ENCODE peak calls at places on chromosome 22, in six cellular contexts. Z is cardiac fibroblast, K is Caco-2, W is cardiac muscle cell, X is SJSA1, Q is heart right ventricle. I is an unnamed sample.

GRCh38 chr22:47586038-47586437 is 823.6 kb downstream of the TBC1D22A start:
- DNase-seq in W (no peak), Z (no peak), X (no peak), K (no peak), Q (no peak), I (no peak)

GRCh38 chr22:48320048-48320655 is 1507.5 kb downstream of the BRD1 start:
- DNase-seq in K (no peak), X (no peak), W (no peak), Z (no peak), Q (no peak), I (no peak)

GRCh38 chr22:42366815-42367581 is 65.2 kb downstream of the NFAM1 start:
- DNase-seq in X (no peak), Q (peak), W (no peak), Z (no peak), K (no peak), I (no peak)

GRCh38 chr22:27405672-27406388 is 395.7 kb downstream of the MN1 start:
- DNase-seq in K (peak), W (peak), Q (peak), Z (peak), X (peak), I (peak)

GRCh38 chr22:47740109-47740805 is 977.8 kb downstream of the TBC1D22A start:
- DNase-seq in Z (no peak), K (no peak), W (no peak), X (no peak), Q (no peak), I (no peak)

GRCh38 chr22:46788426-46789168 is 26.1 kb downstream of the TBC1D22A start:
- DNase-seq in Q (no peak), Z (no peak), X (no peak), K (no peak), W (no peak), I (peak)

GRCh38 chr22:49921508-49922278 is 3.3 kb downstream of the CRELD2 start:
- DNase-seq in K (no peak), W (no peak), Z (no peak), Q (no peak), X (no peak), I (no peak)

GRCh38 chr22:17919276-17920144 is 104.9 kb downstream of the MICAL3 start:
- DNase-seq in Z (no peak), X (no peak), Q (peak), K (no peak), W (no peak), I (no peak)

GRCh38 chr22:29108137-29108536 is 35.3 kb downstream of the KREMEN1 start:
- DNase-seq in X (no peak), Z (peak), W (peak), Q (no peak), K (peak), I (no peak)

GRCh38 chr22:35155403-35156025 is 89.6 kb downstream of the ISX start:
- DNase-seq in Q (no peak), X (no peak), Z (no peak), W (no peak), K (no peak), I (no peak)

GRCh38 chr22:48628891-48629559 is 1198.6 kb downstream of the BRD1 start:
- DNase-seq in Q (no peak), K (no peak), X (no peak), W (no peak), Z (no peak), I (no peak)

GRCh38 chr22:21889251-21889990 is 22.0 kb upstream of the MAPK1 start:
- DNase-seq in Q (no peak), K (no peak), W (no peak), Z (no peak), X (no peak), I (no peak)

GRCh38 chr22:45105281-45105700 is 58.4 kb upstream of the NUP50 start:
- DNase-seq in W (peak), K (peak), Q (no peak), Z (no peak), X (no peak), I (no peak)

GRCh38 chr22:45599836-45600577 is 71.6 kb upstream of the ATXN10 start:
- DNase-seq in W (no peak), Z (no peak), Q (no peak), X (no peak), K (no peak), I (no peak)

GRCh38 chr22:37752189-37753061 is 55.3 kb upstream of the GCAT start:
- DNase-seq in Z (peak), Q (peak), K (peak), W (peak), X (peak), I (no peak)

GRCh38 chr22:17112491-17113042 is 8.6 kb downstream of the TMEM121B start:
- DNase-seq in Q (no peak), K (no peak), Z (no peak), X (no peak), W (no peak), I (no peak)

GRCh38 chr22:49705631-49706352 is 121.9 kb downstream of the BRD1 start:
- DNase-seq in Z (no peak), W (no peak), Q (no peak), X (no peak), K (no peak), I (no peak)

GRCh38 chr22:43013355-43014061 is 1.4 kb downstream of the PACSIN2 start:
- DNase-seq in X (no peak), W (peak), Q (no peak), K (no peak), Z (peak), I (no peak)

GRCh38 chr22:37400719-37401118 is 26.6 kb downstream of the ELFN2 start:
- DNase-seq in W (no peak), K (peak), Q (no peak), Z (no peak), X (no peak), I (no peak)

GRCh38 chr22:28053871-28054621 is 135.0 kb upstream of the PITPNB start:
- DNase-seq in W (no peak), K (no peak), Q (no peak), Z (no peak), X (no peak), I (no peak)

GRCh38 chr22:50599816-50600454 is 658 bp upstream of the MAPK8IP2 start:
- DNase-seq in K (peak), Q (peak), X (peak), Z (peak), W (peak), I (peak)

GRCh38 chr22:47172771-47173534 is 410.5 kb downstream of the TBC1D22A start:
- DNase-seq in Q (peak), W (no peak), Z (no peak), K (no peak), X (peak), I (no peak)

GRCh38 chr22:32737811-32738210 is 63.7 kb upstream of the TIMP3 start:
- DNase-seq in W (peak), Q (no peak), K (no peak), Z (no peak), X (no peak), I (no peak)

GRCh38 chr22:31818481-31819392 is 64.9 kb downstream of the DEPDC5 start:
- DNase-seq in X (no peak), W (peak), K (no peak), Q (no peak), Z (peak), I (no peak)

GRCh38 chr22:17258015-17258827 is 39.0 kb upstream of the ADA2 start:
- DNase-seq in Q (peak), W (peak), K (peak), Z (peak), X (no peak), I (peak)

GRCh38 chr22:46763051-46763705 is 728 bp downstream of the TBC1D22A start:
- DNase-seq in X (no peak), K (no peak), W (peak), Q (peak), Z (peak), I (peak)

GRCh38 chr22:17753401-17753989 is 20.8 kb downstream of the BID start:
- DNase-seq in K (no peak), Q (no peak), Z (no peak), X (no peak), W (no peak), I (no peak)

GRCh38 chr22:26589367-26589844 is 526 bp downstream of the TPST2 start:
- DNase-seq in K (peak), Q (peak), W (peak), Z (peak), X (peak), I (peak)

GRCh38 chr22:17518379-17518778 is 44.9 kb upstream of the SLC25A18 start:
- DNase-seq in W (no peak), X (no peak), K (no peak), Q (no peak), Z (no peak), I (no peak)

GRCh38 chr22:29128891-29129643 is 56.2 kb downstream of the KREMEN1 start:
- DNase-seq in K (no peak), X (no peak), W (no peak), Z (no peak), Q (no peak), I (no peak)

GRCh38 chr22:38554281-38554680 is 15.7 kb downstream of the DMC1 start:
- DNase-seq in Z (no peak), X (no peak), K (no peak), Q (no peak), W (no peak), I (no peak)

GRCh38 chr22:32584650-32585049 is 110.0 kb downstream of the FBXO7 start:
- DNase-seq in Z (peak), W (peak), Q (no peak), K (no peak), X (no peak), I (no peak)

DNA sequence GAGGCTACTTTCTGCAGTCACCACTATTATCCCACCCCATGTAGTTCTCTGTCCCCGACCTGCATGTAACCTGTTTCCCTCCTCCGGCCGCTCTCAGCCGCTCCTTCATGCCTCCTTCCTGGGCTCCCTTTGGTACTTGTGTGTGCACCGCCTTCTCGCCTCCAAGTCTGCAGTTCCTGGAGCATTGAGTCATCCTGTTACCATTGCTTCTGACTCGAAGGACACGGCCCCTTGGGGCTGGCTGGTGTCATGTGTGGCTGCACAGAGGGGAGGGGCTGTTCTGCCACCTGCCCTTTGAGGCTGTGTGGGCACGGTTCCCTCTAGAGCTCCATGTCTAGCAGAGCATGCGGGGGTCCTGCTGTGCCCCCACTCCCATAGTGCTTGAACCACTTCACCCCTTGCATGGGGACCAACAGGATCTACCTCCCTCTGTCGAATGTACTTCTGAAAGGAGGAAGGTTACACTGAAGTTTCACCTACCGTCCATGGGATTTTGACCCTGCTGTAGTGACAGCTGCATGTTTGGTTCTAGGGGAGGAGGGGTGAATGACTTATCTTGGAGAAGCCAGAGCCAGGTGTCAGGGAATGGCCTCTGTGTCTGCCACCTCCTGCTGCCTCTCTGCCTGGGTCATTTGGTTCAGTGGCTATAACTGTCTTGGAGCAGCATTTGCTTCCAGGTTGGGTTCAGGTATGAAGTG is 39.6 kb downstream of the BCR start:
- DNase-seq in K (no peak), Q (no peak), W (peak), Z (peak), X (peak), I (peak)
- H3K4me3 ChIP-seq in K (no peak), Q (no peak), W (no peak), Z (no peak), X (no peak), I (no peak)

GRCh38 chr22:20721409-20722218 is 52.3 kb upstream of the SERPIND1 start:
- DNase-seq in Z (no peak), Q (no peak), K (no peak), W (no peak), X (no peak), I (no peak)
- H3K4me3 ChIP-seq in Z (no peak), Q (no peak), K (no peak), W (no peak), X (no peak), I (no peak)

GRCh38 chr22:44037519-44038370 is 13.6 kb downstream of the PARVB start:
- DNase-seq in Z (peak), Q (no peak), K (no peak), X (peak), W (peak), I (no peak)
- H3K4me3 ChIP-seq in Z (no peak), Q (no peak), K (no peak), X (no peak), W (no peak), I (no peak)

GRCh38 chr22:25069758-25070461 is 117.4 kb downstream of the KIAA1671 start:
- DNase-seq in Q (no peak), K (no peak), X (no peak), W (peak), Z (no peak), I (no peak)
- H3K4me3 ChIP-seq in Q (peak), K (no peak), X (no peak), W (no peak), Z (no peak), I (no peak)

DNA sequence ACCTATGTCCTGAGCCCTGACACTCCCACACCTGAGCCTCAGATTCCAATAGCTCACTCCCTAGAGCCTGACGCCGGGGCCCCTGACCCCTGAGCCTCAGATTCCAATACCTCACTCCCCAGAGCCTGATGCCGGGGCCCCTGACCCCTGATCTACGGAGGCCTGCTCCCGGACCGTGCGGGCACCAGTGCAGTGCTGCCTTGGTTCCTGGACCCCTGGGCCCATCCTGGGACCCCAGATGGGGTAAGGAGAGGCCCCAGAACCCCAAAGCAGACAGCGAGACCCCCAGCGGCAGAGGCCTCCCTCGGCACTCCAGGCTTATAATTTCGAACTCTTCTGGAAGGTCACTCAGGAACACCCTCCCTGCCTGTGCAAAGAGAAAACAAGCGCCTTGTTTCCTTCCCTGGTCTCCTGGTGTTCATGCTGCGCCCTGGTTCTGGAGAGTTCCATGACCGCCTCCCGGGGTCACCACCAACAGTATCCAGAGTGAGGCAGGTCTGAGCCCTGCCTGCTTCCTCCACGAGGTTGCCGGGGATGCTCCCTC is 7.5 kb downstream of the SUSD2 start:
- DNase-seq in X (no peak), Q (no peak), K (no peak), W (no peak), Z (no peak), I (no peak)
- H3K4me3 ChIP-seq in X (no peak), Q (no peak), K (no peak), W (no peak), Z (no peak), I (no peak)

GRCh38 chr22:30305519-30305905 is 16.2 kb upstream of the CASTOR1 start:
- DNase-seq in K (no peak), X (no peak), Z (peak), W (peak), Q (peak), I (peak)
- H3K4me3 ChIP-seq in K (no peak), X (no peak), Z (no peak), W (no peak), Q (no peak), I (peak)

GRCh38 chr22:36369004-36369921 is 18.5 kb downstream of the MYH9 start:
- DNase-seq in K (no peak), X (no peak), W (no peak), Z (no peak), Q (no peak), I (no peak)
- H3K4me3 ChIP-seq in K (no peak), X (no peak), W (no peak), Z (no peak), Q (peak), I (no peak)

GRCh38 chr22:33971561-33971961 is 51.3 kb upstream of the LARGE1 start:
- DNase-seq in X (no peak), Z (peak), Q (no peak), W (peak), K (no peak), I (no peak)

DNA sequence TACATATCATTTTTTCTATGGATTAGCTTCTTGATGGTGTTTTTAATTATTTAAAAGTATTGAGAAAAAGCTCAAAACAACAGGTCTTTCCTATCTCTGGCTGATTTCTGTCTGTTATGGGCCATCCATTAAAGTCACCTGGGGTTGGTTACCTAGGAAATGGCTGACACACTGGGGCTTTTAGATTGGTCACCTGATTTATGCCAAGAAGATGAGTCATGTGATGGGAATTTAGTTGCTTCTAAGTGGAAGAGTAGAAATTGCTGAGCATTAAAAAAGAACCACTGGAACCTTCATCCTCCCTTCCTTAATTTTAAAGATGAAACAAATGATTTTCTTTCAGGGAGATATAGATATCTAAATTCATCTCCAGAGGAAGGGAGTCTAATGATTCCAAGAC is 48.8 kb upstream of the LARGE1 start:
- DNase-seq in X (no peak), W (no peak), K (no peak), Z (no peak), Q (no peak), I (no peak)
- H3K4me3 ChIP-seq in X (no peak), W (no peak), K (no peak), Z (no peak), Q (no peak), I (no peak)

GRCh38 chr22:40043086-40043485 is 48.3 kb downstream of the FAM83F start:
- DNase-seq in W (peak), K (no peak), Q (no peak), X (no peak), Z (peak), I (no peak)

GRCh38 chr22:40044870-40045834 is 50.4 kb downstream of the FAM83F start:
- DNase-seq in X (no peak), Q (peak), W (peak), Z (no peak), K (peak), I (peak)

GRCh38 chr22:40044102-40044869 is 49.5 kb downstream of the FAM83F start:
- DNase-seq in Z (peak), W (peak), Q (peak), K (peak), X (peak), I (peak)

GRCh38 chr22:40043793-40044101 is 49.0 kb downstream of the FAM83F start:
- DNase-seq in K (no peak), Z (no peak), X (no peak), Q (no peak), W (no peak), I (no peak)

GRCh38 chr22:40046126-40046525 is 51.4 kb downstream of the FAM83F start:
- DNase-seq in W (no peak), Z (no peak), X (no peak), Q (no peak), K (no peak), I (no peak)
- H3K4me3 ChIP-seq in W (peak), Z (no peak), X (no peak), Q (peak), K (peak), I (no peak)

DNA sequence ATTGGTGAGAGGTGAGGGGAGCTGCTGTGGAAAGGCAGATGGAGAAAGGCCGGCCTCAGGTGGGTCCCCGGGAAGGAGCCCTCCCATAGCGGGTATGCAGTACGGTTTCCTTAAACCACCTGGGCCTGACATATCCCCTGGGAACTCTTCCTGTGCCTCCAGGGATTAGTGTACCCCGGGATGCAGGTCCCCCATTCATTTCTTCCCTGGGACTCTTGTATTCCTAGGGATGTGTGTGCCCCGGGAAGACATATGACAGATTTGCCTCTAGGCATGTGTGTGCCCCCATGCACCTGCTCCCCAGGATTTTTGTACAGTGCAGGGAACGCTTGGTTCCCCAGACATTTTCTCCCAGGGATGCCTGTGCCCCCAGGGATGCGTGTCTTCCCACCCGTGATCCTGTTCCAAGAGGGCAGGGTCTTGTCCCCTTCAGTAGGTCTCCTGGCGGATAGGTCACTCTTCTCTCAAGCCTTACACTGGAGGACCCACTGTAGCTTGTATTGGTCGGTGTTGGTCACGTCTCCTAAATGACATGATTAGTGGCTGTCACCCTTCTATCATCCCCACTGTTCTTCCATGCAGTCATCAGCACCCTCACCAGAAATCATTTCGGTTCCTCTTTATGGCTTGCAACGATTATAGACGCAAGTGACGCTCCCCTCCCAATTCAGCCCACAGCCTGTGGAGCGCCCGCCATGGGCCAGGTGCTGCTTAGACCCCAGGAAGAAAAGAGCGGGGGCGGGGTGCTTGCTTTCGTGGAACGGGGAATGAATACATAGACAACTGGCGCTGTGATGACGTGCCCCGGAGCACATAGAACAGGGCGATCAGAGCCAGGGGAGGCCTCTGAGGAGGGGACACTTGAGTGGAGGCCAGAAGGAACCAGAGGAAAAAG is 1.3 kb downstream of the PARVB start:
- DNase-seq in K (no peak), Z (no peak), X (no peak), W (no peak), Q (peak), I (peak)
- H3K4me3 ChIP-seq in K (peak), Z (peak), X (peak), W (peak), Q (peak), I (peak)